ENCODE peak calls at places on chromosome 5, in four cellular contexts. W, P, N and F are unnamed samples.

GRCh38 chr5:37111426-37112382 is 137.5 kb downstream of the CPLANE1 start:
- DNase-seq in W (peak), P (no peak), N (no peak), F (no peak)

GRCh38 chr5:93532370-93532769 is 48.6 kb downstream of the NR2F1-AS1 start:
- DNase-seq in W (no peak), P (peak), N (no peak), F (no peak)

GRCh38 chr5:140160432-140160831 is 14.6 kb upstream of the CYSTM1 start:
- DNase-seq in W (no peak), P (no peak), N (no peak), F (no peak)

GRCh38 chr5:39006650-39007049 is 67.5 kb downstream of the RICTOR start:
- DNase-seq in W (no peak), P (no peak), N (no peak), F (no peak)

GRCh38 chr5:172869734-172870133 is 35.7 kb downstream of the ERGIC1 start:
- DNase-seq in W (no peak), P (no peak), N (no peak), F (no peak)

GRCh38 chr5:53249529-53249928 is 140.0 kb upstream of the MOCS2 start:
- DNase-seq in W (no peak), P (peak), N (no peak), F (no peak)

GRCh38 chr5:174231961-174232487 is 186.5 kb downstream of the NSG2 start:
- DNase-seq in W (no peak), P (peak), N (no peak), F (no peak)

GRCh38 chr5:168219515-168220410 is 71.7 kb upstream of the WWC1 start:
- DNase-seq in W (peak), P (no peak), N (peak), F (peak)

GRCh38 chr5:93920956-93921355 is 179.6 kb upstream of the POU5F2 start:
- DNase-seq in W (no peak), P (no peak), N (no peak), F (no peak)

GRCh38 chr5:172714491-172715420 is 56.2 kb downstream of the DUSP1 start:
- DNase-seq in W (peak), P (no peak), N (peak), F (peak)

GRCh38 chr5:53030828-53031425 is 41.8 kb downstream of the ITGA2 start:
- DNase-seq in W (no peak), P (no peak), N (no peak), F (no peak)

GRCh38 chr5:67092447-67093023 is 104.1 kb downstream of the CD180 start:
- DNase-seq in W (no peak), P (no peak), N (no peak), F (no peak)

GRCh38 chr5:115396698-115397097 is 100.2 kb upstream of the CCDC112 start:
- DNase-seq in W (no peak), P (no peak), N (no peak), F (no peak)

GRCh38 chr5:59542841-59543825 is 350.4 kb downstream of the PDE4D start:
- DNase-seq in W (no peak), P (no peak), N (no peak), F (no peak)

GRCh38 chr5:180297587-180298282 is 5.9 kb upstream of the MAPK9 start:
- DNase-seq in W (no peak), P (no peak), N (no peak), F (no peak)

GRCh38 chr5:16617272-16617973 is 626 bp upstream of the RETREG1 start:
- DNase-seq in W (no peak), P (no peak), N (no peak), F (peak)

GRCh38 chr5:1801061-1801953 is at the start of gene NDUFS6:
- DNase-seq in W (peak), P (no peak), N (peak), F (peak)

GRCh38 chr5:102283111-102283797 is 12.8 kb downstream of the SLCO4C1 start:
- DNase-seq in W (no peak), P (no peak), N (no peak), F (no peak)

GRCh38 chr5:111741270-111741669 is 15.7 kb downstream of the NREP start:
- DNase-seq in W (no peak), P (no peak), N (no peak), F (no peak)

GRCh38 chr5:57745676-57746075 is 263.1 kb upstream of the ACTBL2 start:
- DNase-seq in W (no peak), P (no peak), N (no peak), F (no peak)

GRCh38 chr5:173315495-173316352 is 12.5 kb downstream of the STC2 start:
- DNase-seq in W (no peak), P (no peak), N (no peak), F (no peak)

GRCh38 chr5:102628449-102629175 is 126.5 kb upstream of the PAM start:
- DNase-seq in W (peak), P (no peak), N (no peak), F (no peak)

GRCh38 chr5:79069488-79070001 is at the start of the genes BHMT2 and DMGDH:
- DNase-seq in W (no peak), P (no peak), N (no peak), F (peak)

GRCh38 chr5:71651554-71651953 is 64.4 kb downstream of the MCCC2 start:
- DNase-seq in W (no peak), P (no peak), N (no peak), F (no peak)

GRCh38 chr5:1999794-2000193 is 117.1 kb upstream of the IRX4 start:
- DNase-seq in W (no peak), P (no peak), N (no peak), F (no peak)

GRCh38 chr5:65809817-65810531 is 88.0 kb downstream of the NLN start:
- DNase-seq in W (no peak), P (no peak), N (no peak), F (no peak)

GRCh38 chr5:135222171-135222681 is 176.8 kb downstream of the MACROH2A1 start:
- DNase-seq in W (no peak), P (no peak), N (peak), F (no peak)

GRCh38 chr5:159220206-159220605 is 10.9 kb upstream of the RNF145 start:
- DNase-seq in W (no peak), P (no peak), N (no peak), F (no peak)

GRCh38 chr5:83927140-83927733 is 206.6 kb upstream of the HAPLN1 start:
- DNase-seq in W (peak), P (no peak), N (peak), F (peak)

GRCh38 chr5:91182763-91183162 is 200.4 kb downstream of the ARRDC3 start:
- DNase-seq in W (peak), P (no peak), N (no peak), F (no peak)

GRCh38 chr5:138468966-138469539 is 3.8 kb downstream of the EGR1 start:
- DNase-seq in W (no peak), P (no peak), N (no peak), F (no peak)

GRCh38 chr5:68932830-68933434 is 160.9 kb upstream of the SLC30A5 start:
- DNase-seq in W (no peak), P (no peak), N (no peak), F (no peak)

GRCh38 chr5:180050106-180050929 is 21.2 kb downstream of the RNF130 start:
- DNase-seq in W (no peak), P (no peak), N (no peak), F (no peak)

GRCh38 chr5:73497537-73498056 is 645 bp upstream of the BTF3 start:
- DNase-seq in W (no peak), P (no peak), N (no peak), F (no peak)

GRCh38 chr5:56534102-56534501 is 281.2 kb upstream of the MAP3K1 start:
- DNase-seq in W (no peak), P (no peak), N (no peak), F (no peak)

GRCh38 chr5:41334758-41335157 is 121.4 kb upstream of the C6 start:
- DNase-seq in W (no peak), P (no peak), N (no peak), F (no peak)

GRCh38 chr5:33997331-33997983 is 10.4 kb downstream of the AMACR start:
- DNase-seq in W (peak), P (peak), N (no peak), F (peak)

GRCh38 chr5:135329913-135330797 is 68.9 kb downstream of the MACROH2A1 start:
- DNase-seq in W (no peak), P (no peak), N (no peak), F (no peak)